ENCODE peak calls at places on chromosomes 7 and 10, in six cellular contexts. Z is activated CD8-positive, alpha-beta memory T cell treated with anti-CD3 and anti-CD28 coated beads for 24 hours; H is ovary; T is HTR-8/SVneo; N is stimulated activated CD4-positive, alpha-beta T cell treated with anti-CD3 and anti-CD28 coated beads, Interleukin-2, amount 100 ng/mL, for 24 hours; D is mammary epithelial cell. R is an unnamed sample.

GRCh38 chr10:20034732-20035131 is 218.5 kb downstream of the PLXDC2 start:
- DNase-seq in D (peak; percentile 62), Z (no peak), T (no peak), N (no peak), H (no peak), R (no peak)

GRCh38 chr7:157502701-157503111 is 165.9 kb downstream of the DNAJB6 start:
- DNase-seq in T (no peak), H (no peak), D (no peak), Z (peak; percentile 78), N (peak; percentile 49), R (no peak)

GRCh38 chr7:23372671-23373070 is 73.5 kb downstream of the MALSU1 start:
- DNase-seq in N (no peak), Z (no peak), T (no peak), D (no peak), H (no peak), R (no peak)

GRCh38 chr10:489335-489734 is 200.1 kb downstream of the DIP2C start:
- DNase-seq in D (no peak), N (no peak), T (no peak), H (no peak), Z (no peak), R (no peak)

GRCh38 chr10:21191512-21191911 is 294.4 kb upstream of the NEBL start:
- DNase-seq in Z (no peak), D (peak; percentile 93), N (no peak), T (no peak), H (no peak), R (no peak)

GRCh38 chr10:124717911-124718734 is 26.1 kb downstream of the FAM53B start:
- DNase-seq in T (no peak), H (no peak), D (peak; percentile 71), Z (peak; percentile 88), N (peak; percentile 80), R (no peak)

GRCh38 chr7:51141451-51141971 is 175.1 kb downstream of the COBL start:
- DNase-seq in D (peak; percentile 48), H (no peak), T (no peak), Z (peak; percentile 58), N (no peak), R (no peak)

GRCh38 chr7:48285365-48285764 is 114.1 kb downstream of the ABCA13 start:
- DNase-seq in N (no peak), H (no peak), D (peak; percentile 63), T (no peak), Z (no peak), R (no peak)

R was measured in heart right ventricle.